ENCODE peak calls at places on chromosomes 2 and 18, in ten cellular contexts. One of them, this sample, is unnamed.

GRCh38 chr2:207836526-207837133 is 66.9 kb upstream of the FZD5 start:
- DNase-seq in GM04504: no peak
- DNase-seq in NCI-H1092 treated with DMSO at 0.1 percent for 48 hours: no peak
- DNase-seq in SK-N-MC: no peak
- DNase-seq in AG08396: no peak
- DNase-seq in NCI-H2029: no peak
- DNase-seq in A172: no peak
- DNase-seq in epithelial cell of esophagus: no peak
- DNase-seq in T-helper 17 cell: no peak
- DNase-seq in activated gamma-delta T cell treated with anti-CD3 and anti-CD28 coated beads, Interleukin-2, amount 50 U/mL, for 16 hours: no peak
- DNase-seq in this sample: no peak

GRCh38 chr2:27380626-27381556 is at the start of gene ZNF513:
- DNase-seq in activated gamma-delta T cell treated with anti-CD3 and anti-CD28 coated beads, Interleukin-2, amount 50 U/mL, for 16 hours: peak; percentile 78
- DNase-seq in NCI-H2029: peak; percentile 94
- DNase-seq in epithelial cell of esophagus: peak; percentile 98
- DNase-seq in SK-N-MC: no peak
- DNase-seq in AG08396: peak; percentile 96
- DNase-seq in GM04504: peak; percentile 90
- DNase-seq in A172: no peak
- DNase-seq in T-helper 17 cell: peak; percentile 80
- DNase-seq in NCI-H1092 treated with DMSO at 0.1 percent for 48 hours: peak; percentile 87
- DNase-seq in this sample: peak; percentile 83

GRCh38 chr2:65204461-65205230 is 23.0 kb upstream of the ACTR2 start:
- DNase-seq in T-helper 17 cell: peak; percentile 31
- DNase-seq in SK-N-MC: no peak
- DNase-seq in GM04504: no peak
- DNase-seq in AG08396: no peak
- DNase-seq in A172: no peak
- DNase-seq in NCI-H1092 treated with DMSO at 0.1 percent for 48 hours: no peak
- DNase-seq in NCI-H2029: no peak
- DNase-seq in epithelial cell of esophagus: peak; percentile 13
- DNase-seq in activated gamma-delta T cell treated with anti-CD3 and anti-CD28 coated beads, Interleukin-2, amount 50 U/mL, for 16 hours: no peak
- DNase-seq in this sample: peak; percentile 95

GRCh38 chr2:33380661-33381183 is 95.7 kb upstream of the RASGRP3 start:
- DNase-seq in NCI-H1092 treated with DMSO at 0.1 percent for 48 hours: no peak
- DNase-seq in GM04504: no peak
- DNase-seq in A172: no peak
- DNase-seq in epithelial cell of esophagus: no peak
- DNase-seq in activated gamma-delta T cell treated with anti-CD3 and anti-CD28 coated beads, Interleukin-2, amount 50 U/mL, for 16 hours: no peak
- DNase-seq in AG08396: no peak
- DNase-seq in NCI-H2029: no peak
- DNase-seq in T-helper 17 cell: no peak
- DNase-seq in SK-N-MC: no peak
- DNase-seq in this sample: peak; percentile 10

GRCh38 chr2:39511786-39512433 is 74.8 kb upstream of the MAP4K3 start:
- DNase-seq in NCI-H2029: no peak
- DNase-seq in NCI-H1092 treated with DMSO at 0.1 percent for 48 hours: no peak
- DNase-seq in epithelial cell of esophagus: no peak
- DNase-seq in AG08396: no peak
- DNase-seq in activated gamma-delta T cell treated with anti-CD3 and anti-CD28 coated beads, Interleukin-2, amount 50 U/mL, for 16 hours: no peak
- DNase-seq in T-helper 17 cell: no peak
- DNase-seq in SK-N-MC: no peak
- DNase-seq in GM04504: no peak
- DNase-seq in A172: no peak
- DNase-seq in this sample: no peak

GRCh38 chr2:70088508-70089219 is 1.4 kb downstream of the PCBP1 start:
- DNase-seq in NCI-H2029: peak; percentile 88
- DNase-seq in AG08396: no peak
- DNase-seq in GM04504: no peak
- DNase-seq in SK-N-MC: no peak
- DNase-seq in NCI-H1092 treated with DMSO at 0.1 percent for 48 hours: no peak
- DNase-seq in T-helper 17 cell: no peak
- DNase-seq in epithelial cell of esophagus: no peak
- DNase-seq in A172: peak; percentile 31
- DNase-seq in activated gamma-delta T cell treated with anti-CD3 and anti-CD28 coated beads, Interleukin-2, amount 50 U/mL, for 16 hours: no peak
- DNase-seq in this sample: no peak

GRCh38 chr2:241894056-241894641 is 24.6 kb downstream of the RTP5 start:
- DNase-seq in GM04504: no peak
- DNase-seq in NCI-H2029: no peak
- DNase-seq in AG08396: no peak
- DNase-seq in T-helper 17 cell: no peak
- DNase-seq in A172: no peak
- DNase-seq in SK-N-MC: no peak
- DNase-seq in NCI-H1092 treated with DMSO at 0.1 percent for 48 hours: no peak
- DNase-seq in activated gamma-delta T cell treated with anti-CD3 and anti-CD28 coated beads, Interleukin-2, amount 50 U/mL, for 16 hours: no peak
- DNase-seq in epithelial cell of esophagus: peak; percentile 70
- DNase-seq in this sample: no peak

GRCh38 chr2:183541766-183542165 is 417.5 kb downstream of the NUP35 start:
- DNase-seq in SK-N-MC: no peak
- DNase-seq in epithelial cell of esophagus: peak; percentile 44
- DNase-seq in AG08396: no peak
- DNase-seq in NCI-H1092 treated with DMSO at 0.1 percent for 48 hours: no peak
- DNase-seq in A172: peak; percentile 72
- DNase-seq in T-helper 17 cell: no peak
- DNase-seq in activated gamma-delta T cell treated with anti-CD3 and anti-CD28 coated beads, Interleukin-2, amount 50 U/mL, for 16 hours: no peak
- DNase-seq in NCI-H2029: no peak
- DNase-seq in GM04504: no peak
- DNase-seq in this sample: no peak

GRCh38 chr18:12839057-12839525 is 44.9 kb downstream of the PTPN2 start:
- DNase-seq in activated gamma-delta T cell treated with anti-CD3 and anti-CD28 coated beads, Interleukin-2, amount 50 U/mL, for 16 hours: no peak
- DNase-seq in A172: no peak
- DNase-seq in NCI-H2029: no peak
- DNase-seq in GM04504: no peak
- DNase-seq in NCI-H1092 treated with DMSO at 0.1 percent for 48 hours: no peak
- DNase-seq in AG08396: no peak
- DNase-seq in T-helper 17 cell: no peak
- DNase-seq in SK-N-MC: no peak
- DNase-seq in epithelial cell of esophagus: peak; percentile 80
- DNase-seq in this sample: no peak

GRCh38 chr18:50678651-50679415 is 118.9 kb downstream of the MAPK4 start:
- DNase-seq in epithelial cell of esophagus: no peak
- DNase-seq in A172: no peak
- DNase-seq in NCI-H2029: no peak
- DNase-seq in GM04504: no peak
- DNase-seq in SK-N-MC: no peak
- DNase-seq in NCI-H1092 treated with DMSO at 0.1 percent for 48 hours: no peak
- DNase-seq in AG08396: no peak
- DNase-seq in activated gamma-delta T cell treated with anti-CD3 and anti-CD28 coated beads, Interleukin-2, amount 50 U/mL, for 16 hours: no peak
- DNase-seq in T-helper 17 cell: no peak
- DNase-seq in this sample: no peak

GRCh38 chr18:52617931-52618330 is 277.9 kb downstream of the DCC start:
- DNase-seq in A172: peak; percentile 3
- DNase-seq in GM04504: peak; percentile 1
- DNase-seq in NCI-H2029: no peak
- DNase-seq in NCI-H1092 treated with DMSO at 0.1 percent for 48 hours: no peak
- DNase-seq in T-helper 17 cell: no peak
- DNase-seq in AG08396: no peak
- DNase-seq in epithelial cell of esophagus: no peak
- DNase-seq in SK-N-MC: no peak
- DNase-seq in activated gamma-delta T cell treated with anti-CD3 and anti-CD28 coated beads, Interleukin-2, amount 50 U/mL, for 16 hours: no peak
- DNase-seq in this sample: no peak

GRCh38 chr2:235505210-235505741 is 11.4 kb downstream of the AGAP1 start:
- DNase-seq in T-helper 17 cell: no peak
- DNase-seq in activated gamma-delta T cell treated with anti-CD3 and anti-CD28 coated beads, Interleukin-2, amount 50 U/mL, for 16 hours: no peak
- DNase-seq in SK-N-MC: no peak
- DNase-seq in AG08396: no peak
- DNase-seq in NCI-H2029: no peak
- DNase-seq in GM04504: no peak
- DNase-seq in NCI-H1092 treated with DMSO at 0.1 percent for 48 hours: no peak
- DNase-seq in epithelial cell of esophagus: no peak
- DNase-seq in A172: no peak
- DNase-seq in this sample: no peak

GRCh38 chr2:16287281-16287680 is 346.9 kb downstream of the MYCN start:
- DNase-seq in GM04504: no peak
- DNase-seq in T-helper 17 cell: no peak
- DNase-seq in A172: no peak
- DNase-seq in AG08396: no peak
- DNase-seq in NCI-H2029: no peak
- DNase-seq in NCI-H1092 treated with DMSO at 0.1 percent for 48 hours: no peak
- DNase-seq in activated gamma-delta T cell treated with anti-CD3 and anti-CD28 coated beads, Interleukin-2, amount 50 U/mL, for 16 hours: no peak
- DNase-seq in epithelial cell of esophagus: no peak
- DNase-seq in SK-N-MC: no peak
- DNase-seq in this sample: no peak